ENCODE peak calls at places on chromosomes 12 and 14, in four cellular contexts. One of them, this sample, is unnamed.

GRCh38 chr12:62785941-62786559 is 148.9 kb downstream of the PPM1H start:
- DNase-seq in uterus: no peak
- DNase-seq in cardiac fibroblast: peak
- DNase-seq in fibroblast of pulmonary artery: peak
- DNase-seq in this sample: peak

GRCh38 chr12:64036414-64036813 is 185.7 kb downstream of the KICS2 start:
- DNase-seq in uterus: no peak
- DNase-seq in fibroblast of pulmonary artery: no peak
- DNase-seq in cardiac fibroblast: no peak
- DNase-seq in this sample: no peak

GRCh38 chr12:42325326-42325775 is 543 bp downstream of the ZCRB1 start:
- DNase-seq in fibroblast of pulmonary artery: no peak
- DNase-seq in cardiac fibroblast: no peak
- DNase-seq in uterus: no peak
- DNase-seq in this sample: peak

GRCh38 chr14:56998728-56999127 is 188.4 kb upstream of the OTX2 start:
- DNase-seq in uterus: no peak
- DNase-seq in cardiac fibroblast: no peak
- DNase-seq in fibroblast of pulmonary artery: no peak
- DNase-seq in this sample: no peak

GRCh38 chr14:70886421-70887206 is 20.6 kb upstream of the PCNX1 start:
- DNase-seq in fibroblast of pulmonary artery: no peak
- DNase-seq in cardiac fibroblast: no peak
- DNase-seq in uterus: no peak
- DNase-seq in this sample: no peak

GRCh38 chr14:95523818-95524448 is 7.5 kb upstream of the SYNE3 start:
- DNase-seq in uterus: no peak
- DNase-seq in cardiac fibroblast: peak
- DNase-seq in fibroblast of pulmonary artery: peak
- DNase-seq in this sample: peak

GRCh38 chr14:69091695-69092094 is 61.2 kb downstream of the DCAF5 start:
- DNase-seq in cardiac fibroblast: no peak
- DNase-seq in fibroblast of pulmonary artery: no peak
- DNase-seq in uterus: no peak
- DNase-seq in this sample: no peak

GRCh38 chr12:103880299-103881142 is 39.5 kb upstream of the NT5DC3 start:
- DNase-seq in uterus: no peak
- DNase-seq in cardiac fibroblast: no peak
- DNase-seq in fibroblast of pulmonary artery: no peak
- DNase-seq in this sample: peak

GRCh38 chr14:75459099-75459741 is 31.4 kb downstream of the JDP2 start:
- DNase-seq in fibroblast of pulmonary artery: no peak
- DNase-seq in uterus: no peak
- DNase-seq in cardiac fibroblast: no peak
- DNase-seq in this sample: no peak

GRCh38 chr14:37150414-37150813 is 22.0 kb downstream of the SLC25A21 start:
- DNase-seq in cardiac fibroblast: peak
- DNase-seq in uterus: no peak
- DNase-seq in fibroblast of pulmonary artery: peak
- DNase-seq in this sample: peak

GRCh38 chr12:93918262-93918661 is 230.1 kb upstream of the PLXNC1 start:
- DNase-seq in uterus: peak
- DNase-seq in cardiac fibroblast: peak
- DNase-seq in fibroblast of pulmonary artery: peak
- DNase-seq in this sample: peak

GRCh38 chr14:64540208-64541202 is at the start of gene HSPA2:
- DNase-seq in cardiac fibroblast: peak
- DNase-seq in uterus: peak
- DNase-seq in fibroblast of pulmonary artery: peak
- DNase-seq in this sample: peak

GRCh38 chr12:49702676-49703228 is 4.5 kb downstream of the FMNL3 start:
- DNase-seq in uterus: no peak
- DNase-seq in cardiac fibroblast: no peak
- DNase-seq in fibroblast of pulmonary artery: no peak
- DNase-seq in this sample: peak

GRCh38 chr12:113333877-113334785 is 778 bp downstream of the SLC8B1 start:
- DNase-seq in fibroblast of pulmonary artery: no peak
- DNase-seq in cardiac fibroblast: no peak
- DNase-seq in uterus: no peak
- DNase-seq in this sample: no peak

GRCh38 chr14:99224116-99224910 is 47.7 kb downstream of the BCL11B start:
- DNase-seq in cardiac fibroblast: no peak
- DNase-seq in fibroblast of pulmonary artery: no peak
- DNase-seq in uterus: no peak
- DNase-seq in this sample: no peak

GRCh38 chr12:130715150-130715995 is 726 bp downstream of the RIMBP2 start:
- DNase-seq in fibroblast of pulmonary artery: no peak
- DNase-seq in cardiac fibroblast: no peak
- DNase-seq in uterus: peak
- DNase-seq in this sample: no peak

GRCh38 chr14:102445066-102445465 is 64.5 kb downstream of the ANKRD9 start:
- DNase-seq in fibroblast of pulmonary artery: no peak
- DNase-seq in cardiac fibroblast: no peak
- DNase-seq in uterus: no peak
- DNase-seq in this sample: no peak

GRCh38 chr14:59155886-59156285 is 32.6 kb upstream of the DAAM1 start:
- DNase-seq in uterus: no peak
- DNase-seq in cardiac fibroblast: peak
- DNase-seq in fibroblast of pulmonary artery: peak
- DNase-seq in this sample: peak

GRCh38 chr14:96409701-96410100 is 17.8 kb downstream of the AK7 start:
- DNase-seq in fibroblast of pulmonary artery: no peak
- DNase-seq in uterus: no peak
- DNase-seq in cardiac fibroblast: no peak
- DNase-seq in this sample: no peak

GRCh38 chr12:113407931-113408585 is 4.4 kb upstream of the SDS start:
- DNase-seq in uterus: no peak
- DNase-seq in cardiac fibroblast: peak
- DNase-seq in fibroblast of pulmonary artery: peak
- DNase-seq in this sample: peak

GRCh38 chr12:28540324-28540714 is 350.1 kb downstream of the CCDC91 start:
- DNase-seq in fibroblast of pulmonary artery: peak
- DNase-seq in cardiac fibroblast: no peak
- DNase-seq in uterus: no peak
- DNase-seq in this sample: peak

GRCh38 chr12:19645823-19646222 is 206.5 kb downstream of the AEBP2 start:
- DNase-seq in cardiac fibroblast: no peak
- DNase-seq in uterus: no peak
- DNase-seq in fibroblast of pulmonary artery: no peak
- DNase-seq in this sample: no peak

GRCh38 chr12:16606201-16606849 is 363 bp upstream of the LMO3 start:
- DNase-seq in uterus: peak
- DNase-seq in fibroblast of pulmonary artery: peak
- DNase-seq in cardiac fibroblast: peak
- DNase-seq in this sample: peak

GRCh38 chr14:105087308-105087962 is 22.2 kb upstream of the GPR132 start:
- DNase-seq in uterus: peak
- DNase-seq in cardiac fibroblast: peak
- DNase-seq in fibroblast of pulmonary artery: peak
- DNase-seq in this sample: peak

GRCh38 chr12:116078396-116078795 is 199.1 kb downstream of the MED13L start:
- DNase-seq in uterus: no peak
- DNase-seq in fibroblast of pulmonary artery: no peak
- DNase-seq in cardiac fibroblast: no peak
- DNase-seq in this sample: no peak

GRCh38 chr12:32170437-32170998 is 63.9 kb downstream of the BICD1 start:
- DNase-seq in uterus: no peak
- DNase-seq in cardiac fibroblast: no peak
- DNase-seq in fibroblast of pulmonary artery: no peak
- DNase-seq in this sample: no peak

GRCh38 chr14:31787377-31787776 is 226.2 kb downstream of the NUBPL start:
- DNase-seq in cardiac fibroblast: no peak
- DNase-seq in fibroblast of pulmonary artery: peak
- DNase-seq in uterus: no peak
- DNase-seq in this sample: peak

GRCh38 chr12:83092101-83092500 is 405.4 kb downstream of the TMTC2 start:
- DNase-seq in fibroblast of pulmonary artery: no peak
- DNase-seq in uterus: no peak
- DNase-seq in cardiac fibroblast: no peak
- DNase-seq in this sample: no peak

GRCh38 chr14:21300892-21301291 is 21.0 kb downstream of the RPGRIP1 start:
- DNase-seq in uterus: no peak
- DNase-seq in fibroblast of pulmonary artery: no peak
- DNase-seq in cardiac fibroblast: no peak
- DNase-seq in this sample: peak

GRCh38 chr12:51439330-51439729 is 14.7 kb downstream of the SLC4A8 start:
- DNase-seq in uterus: no peak
- DNase-seq in fibroblast of pulmonary artery: no peak
- DNase-seq in cardiac fibroblast: no peak
- DNase-seq in this sample: no peak

GRCh38 chr14:98724734-98725133 is 547.3 kb downstream of the BCL11B start:
- DNase-seq in uterus: no peak
- DNase-seq in fibroblast of pulmonary artery: no peak
- DNase-seq in cardiac fibroblast: no peak
- DNase-seq in this sample: no peak

DNA sequence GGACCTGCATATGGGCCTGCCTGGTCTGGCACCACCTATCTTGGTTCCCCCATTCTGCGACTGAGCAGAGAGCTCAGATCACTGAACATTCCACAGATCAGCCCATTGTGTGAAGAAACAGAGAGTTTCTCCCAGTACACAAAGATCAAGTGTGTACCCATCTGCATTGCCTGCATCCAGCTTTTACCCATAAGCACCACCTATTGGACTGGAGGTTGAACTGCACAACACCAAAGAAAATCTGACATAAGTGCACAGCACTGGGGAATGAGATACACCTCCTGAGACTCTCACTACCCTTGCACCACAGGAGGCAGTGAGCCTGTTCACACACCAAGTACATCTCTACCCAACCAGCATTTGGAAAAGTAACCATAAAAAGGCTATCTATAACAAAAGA is 362.6 kb upstream of the CLEC14A start:
- DNase-seq in uterus: no peak
- DNase-seq in fibroblast of pulmonary artery: no peak
- DNase-seq in cardiac fibroblast: no peak
- DNase-seq in this sample: no peak
- TF ChIP-seq CTCF in uterus: no peak
- TF ChIP-seq CTCF in fibroblast of pulmonary artery: peak
- TF ChIP-seq CTCF in cardiac fibroblast: no peak
- TF ChIP-seq CTCF in this sample: no peak

GRCh38 chr12:54010053-54010971 is 1.5 kb downstream of the HOXC8 start:
- DNase-seq in uterus: no peak
- DNase-seq in cardiac fibroblast: no peak
- DNase-seq in fibroblast of pulmonary artery: no peak
- DNase-seq in this sample: no peak

GRCh38 chr12:54014315-54015209 is 5.8 kb downstream of the HOXC8 start:
- DNase-seq in cardiac fibroblast: no peak
- DNase-seq in fibroblast of pulmonary artery: no peak
- DNase-seq in uterus: no peak
- DNase-seq in this sample: no peak

GRCh38 chr12:54010972-54011664 is 2.3 kb downstream of the HOXC8 start:
- DNase-seq in uterus: no peak
- DNase-seq in fibroblast of pulmonary artery: no peak
- DNase-seq in cardiac fibroblast: no peak
- DNase-seq in this sample: no peak

GRCh38 chr12:54011665-54012532 is 3.1 kb downstream of the HOXC8 start:
- DNase-seq in uterus: no peak
- DNase-seq in fibroblast of pulmonary artery: no peak
- DNase-seq in cardiac fibroblast: no peak
- DNase-seq in this sample: no peak

GRCh38 chr12:54012631-54013398 is 4.0 kb downstream of the HOXC8 start:
- DNase-seq in fibroblast of pulmonary artery: no peak
- DNase-seq in cardiac fibroblast: no peak
- DNase-seq in uterus: no peak
- DNase-seq in this sample: no peak
- TF ChIP-seq CTCF in fibroblast of pulmonary artery: no peak
- TF ChIP-seq CTCF in cardiac fibroblast: no peak
- TF ChIP-seq CTCF in uterus: no peak
- TF ChIP-seq CTCF in this sample: no peak

GRCh38 chr14:53663709-53664108 is 292.9 kb downstream of the BMP4 start:
- DNase-seq in cardiac fibroblast: peak
- DNase-seq in fibroblast of pulmonary artery: peak
- DNase-seq in uterus: peak
- DNase-seq in this sample: peak
- TF ChIP-seq CTCF in cardiac fibroblast: peak
- TF ChIP-seq CTCF in fibroblast of pulmonary artery: peak
- TF ChIP-seq CTCF in uterus: no peak
- TF ChIP-seq CTCF in this sample: peak

GRCh38 chr12:21697829-21698630 is 40.4 kb upstream of the LDHB start:
- DNase-seq in fibroblast of pulmonary artery: peak
- DNase-seq in uterus: no peak
- DNase-seq in cardiac fibroblast: peak
- DNase-seq in this sample: peak
- TF ChIP-seq CTCF in fibroblast of pulmonary artery: peak
- TF ChIP-seq CTCF in uterus: peak
- TF ChIP-seq CTCF in cardiac fibroblast: peak
- TF ChIP-seq CTCF in this sample: peak

This sample was measured in choroid plexus epithelial cell.